ENCODE peak calls at places on chromosome 1, in nine cellular contexts. One of them, this sample, is unnamed.

GRCh38 chr1:172515927-172516326 is 17.0 kb upstream of the SUCO start:
- DNase-seq in nephron progenitor cell: no peak
- DNase-seq in A549: no peak
- DNase-seq in tibial artery: no peak
- DNase-seq in GM20000: no peak
- DNase-seq in left ventricle myocardium inferior: no peak
- DNase-seq in foreskin fibroblast: no peak
- DNase-seq in endothelial cell: no peak
- DNase-seq in BJ: no peak
- DNase-seq in this sample: no peak

GRCh38 chr1:229694053-229694693 is 68.1 kb downstream of the URB2 start:
- DNase-seq in left ventricle myocardium inferior: peak
- DNase-seq in nephron progenitor cell: peak
- DNase-seq in foreskin fibroblast: peak
- DNase-seq in BJ: peak
- DNase-seq in tibial artery: peak
- DNase-seq in endothelial cell: peak
- DNase-seq in GM20000: no peak
- DNase-seq in A549: no peak
- DNase-seq in this sample: no peak

GRCh38 chr1:19737413-19737812 is 62.3 kb downstream of the TMCO4 start:
- DNase-seq in foreskin fibroblast: peak
- DNase-seq in tibial artery: no peak
- DNase-seq in left ventricle myocardium inferior: no peak
- DNase-seq in A549: no peak
- DNase-seq in GM20000: no peak
- DNase-seq in endothelial cell: no peak
- DNase-seq in nephron progenitor cell: no peak
- DNase-seq in BJ: no peak
- DNase-seq in this sample: no peak

GRCh38 chr1:202576816-202577215 is 133.4 kb downstream of the SYT2 start:
- DNase-seq in endothelial cell: no peak
- DNase-seq in foreskin fibroblast: peak
- DNase-seq in left ventricle myocardium inferior: no peak
- DNase-seq in A549: no peak
- DNase-seq in GM20000: no peak
- DNase-seq in tibial artery: no peak
- DNase-seq in nephron progenitor cell: no peak
- DNase-seq in BJ: peak
- DNase-seq in this sample: no peak

GRCh38 chr1:10888791-10889627 is 92.6 kb upstream of the CASZ1 start:
- DNase-seq in left ventricle myocardium inferior: no peak
- DNase-seq in A549: no peak
- DNase-seq in nephron progenitor cell: peak
- DNase-seq in BJ: no peak
- DNase-seq in foreskin fibroblast: no peak
- DNase-seq in endothelial cell: no peak
- DNase-seq in GM20000: no peak
- DNase-seq in tibial artery: no peak
- DNase-seq in this sample: no peak

GRCh38 chr1:184061396-184062003 is 10.0 kb downstream of the TSEN15 start:
- DNase-seq in A549: no peak
- DNase-seq in endothelial cell: no peak
- DNase-seq in foreskin fibroblast: peak
- DNase-seq in BJ: no peak
- DNase-seq in nephron progenitor cell: no peak
- DNase-seq in left ventricle myocardium inferior: no peak
- DNase-seq in tibial artery: no peak
- DNase-seq in GM20000: no peak
- DNase-seq in this sample: no peak

GRCh38 chr1:232900818-232901217 is 49.6 kb upstream of the NTPCR start:
- DNase-seq in left ventricle myocardium inferior: no peak
- DNase-seq in BJ: no peak
- DNase-seq in GM20000: no peak
- DNase-seq in foreskin fibroblast: no peak
- DNase-seq in endothelial cell: no peak
- DNase-seq in tibial artery: no peak
- DNase-seq in nephron progenitor cell: no peak
- DNase-seq in A549: no peak
- DNase-seq in this sample: no peak

GRCh38 chr1:77829851-77830250 is 50.4 kb downstream of the MIGA1 start:
- DNase-seq in nephron progenitor cell: no peak
- DNase-seq in left ventricle myocardium inferior: no peak
- DNase-seq in foreskin fibroblast: no peak
- DNase-seq in A549: no peak
- DNase-seq in GM20000: no peak
- DNase-seq in BJ: no peak
- DNase-seq in tibial artery: no peak
- DNase-seq in endothelial cell: no peak
- DNase-seq in this sample: no peak

GRCh38 chr1:17540255-17541001 is 930 bp downstream of the ARHGEF10L start:
- DNase-seq in endothelial cell: peak
- DNase-seq in A549: no peak
- DNase-seq in nephron progenitor cell: peak
- DNase-seq in left ventricle myocardium inferior: peak
- DNase-seq in foreskin fibroblast: peak
- DNase-seq in BJ: no peak
- DNase-seq in tibial artery: peak
- DNase-seq in GM20000: no peak
- DNase-seq in this sample: peak

GRCh38 chr1:61098906-61099437 is 16.6 kb downstream of the NFIA start:
- DNase-seq in GM20000: no peak
- DNase-seq in A549: no peak
- DNase-seq in left ventricle myocardium inferior: no peak
- DNase-seq in endothelial cell: no peak
- DNase-seq in nephron progenitor cell: no peak
- DNase-seq in BJ: no peak
- DNase-seq in tibial artery: no peak
- DNase-seq in foreskin fibroblast: no peak
- DNase-seq in this sample: no peak

DNA sequence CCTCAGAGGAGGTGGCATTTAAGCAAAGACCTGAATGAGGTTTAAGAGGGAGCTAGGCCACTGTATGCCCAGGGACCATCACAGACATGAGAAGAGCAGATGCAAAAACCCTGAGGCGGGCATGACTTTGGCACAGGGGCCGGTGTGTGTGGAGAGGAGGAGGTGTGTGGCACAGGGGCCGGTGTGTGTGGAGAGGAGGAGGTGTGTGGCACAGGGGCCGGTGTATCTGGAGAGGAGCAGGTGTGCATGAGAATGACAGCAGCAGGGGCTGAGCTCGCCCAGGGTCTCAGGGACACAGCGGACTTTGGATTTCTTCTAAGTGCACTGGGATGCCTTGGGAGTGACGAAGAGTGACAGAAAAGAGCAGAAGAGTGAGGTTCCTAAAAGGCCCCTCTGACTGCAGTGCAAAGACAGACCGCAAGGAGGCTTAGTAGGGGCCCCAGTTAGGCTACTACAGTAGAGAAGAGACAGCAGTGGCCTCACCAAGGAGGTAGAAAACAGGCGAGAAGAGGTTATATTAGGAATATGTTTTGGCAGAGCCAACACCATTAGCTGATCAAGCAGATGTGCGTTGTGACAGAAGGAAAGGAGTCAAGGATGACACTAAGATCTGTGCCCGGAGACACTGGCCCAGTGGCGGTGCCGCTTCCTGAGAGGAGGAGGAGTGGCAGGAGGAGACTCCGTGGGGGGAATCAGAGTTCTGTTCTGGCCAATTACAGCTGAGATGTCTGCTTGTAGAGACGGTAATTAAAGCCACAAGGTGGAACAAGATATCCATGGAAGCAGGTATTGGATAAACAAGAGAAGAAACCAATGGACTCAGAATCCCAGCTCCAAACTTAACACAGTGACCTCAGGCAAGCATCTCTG is 18.4 kb downstream of the ZBTB17 start:
- DNase-seq in GM20000: no peak
- DNase-seq in BJ: no peak
- DNase-seq in A549: no peak
- DNase-seq in foreskin fibroblast: no peak
- DNase-seq in tibial artery: no peak
- DNase-seq in endothelial cell: peak
- DNase-seq in nephron progenitor cell: peak
- DNase-seq in left ventricle myocardium inferior: no peak
- DNase-seq in this sample: peak
- TF ChIP-seq CTCF in GM20000: no peak
- TF ChIP-seq CTCF in BJ: peak
- TF ChIP-seq CTCF in A549: peak
- TF ChIP-seq CTCF in foreskin fibroblast: peak
- TF ChIP-seq CTCF in tibial artery: no peak
- TF ChIP-seq CTCF in endothelial cell: peak
- TF ChIP-seq CTCF in nephron progenitor cell: peak
- TF ChIP-seq CTCF in left ventricle myocardium inferior: peak
- TF ChIP-seq CTCF in this sample: peak

DNA sequence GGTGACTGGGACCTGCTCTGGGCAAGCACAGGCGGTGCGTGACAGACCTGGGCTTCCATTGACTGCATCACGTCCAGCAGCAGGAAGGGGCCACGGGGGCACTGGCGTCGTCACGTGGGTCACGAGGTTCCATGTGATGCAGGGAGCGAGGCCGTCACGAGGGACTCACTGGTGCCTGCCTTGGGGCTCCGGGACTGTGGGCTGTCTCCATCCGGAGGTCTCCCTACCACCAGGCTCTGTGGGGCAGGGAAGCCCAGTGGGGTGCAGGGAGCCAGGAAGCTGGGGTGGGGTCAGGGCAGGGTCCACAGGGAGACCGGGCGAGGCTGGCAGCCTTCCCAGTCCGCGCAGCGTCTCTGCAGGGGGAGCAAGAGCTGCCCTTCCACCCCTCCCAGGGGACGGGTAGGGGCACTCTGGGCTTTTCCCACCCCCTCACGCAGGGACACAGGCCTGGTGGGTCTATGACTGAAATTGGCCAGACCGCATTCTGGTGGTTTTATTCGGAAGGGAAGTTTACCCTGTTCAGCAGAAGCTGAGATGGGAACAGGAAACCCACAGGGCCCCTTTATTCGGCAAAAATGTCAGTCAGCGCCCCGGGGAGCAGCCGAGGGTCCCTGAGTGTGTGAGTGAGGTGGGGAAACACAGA is 416 bp upstream of the TNFRSF14 start:
- DNase-seq in left ventricle myocardium inferior: peak
- DNase-seq in nephron progenitor cell: no peak
- DNase-seq in tibial artery: peak
- DNase-seq in BJ: no peak
- DNase-seq in GM20000: peak
- DNase-seq in endothelial cell: no peak
- DNase-seq in A549: no peak
- DNase-seq in foreskin fibroblast: peak
- DNase-seq in this sample: no peak
- TF ChIP-seq CTCF in left ventricle myocardium inferior: no peak
- TF ChIP-seq CTCF in nephron progenitor cell: no peak
- TF ChIP-seq CTCF in tibial artery: no peak
- TF ChIP-seq CTCF in BJ: no peak
- TF ChIP-seq CTCF in GM20000: no peak
- TF ChIP-seq CTCF in endothelial cell: no peak
- TF ChIP-seq CTCF in A549: no peak
- TF ChIP-seq CTCF in foreskin fibroblast: no peak
- TF ChIP-seq CTCF in this sample: no peak

GRCh38 chr1:243345205-243345604 is 89.4 kb downstream of the SDCCAG8 start:
- DNase-seq in foreskin fibroblast: no peak
- DNase-seq in endothelial cell: no peak
- DNase-seq in GM20000: no peak
- DNase-seq in A549: no peak
- DNase-seq in BJ: no peak
- DNase-seq in left ventricle myocardium inferior: no peak
- DNase-seq in tibial artery: no peak
- DNase-seq in nephron progenitor cell: no peak
- DNase-seq in this sample: no peak
- TF ChIP-seq CTCF in foreskin fibroblast: peak
- TF ChIP-seq CTCF in endothelial cell: no peak
- TF ChIP-seq CTCF in GM20000: no peak
- TF ChIP-seq CTCF in A549: peak
- TF ChIP-seq CTCF in BJ: no peak
- TF ChIP-seq CTCF in left ventricle myocardium inferior: no peak
- TF ChIP-seq CTCF in tibial artery: no peak
- TF ChIP-seq CTCF in nephron progenitor cell: no peak
- TF ChIP-seq CTCF in this sample: peak

DNA sequence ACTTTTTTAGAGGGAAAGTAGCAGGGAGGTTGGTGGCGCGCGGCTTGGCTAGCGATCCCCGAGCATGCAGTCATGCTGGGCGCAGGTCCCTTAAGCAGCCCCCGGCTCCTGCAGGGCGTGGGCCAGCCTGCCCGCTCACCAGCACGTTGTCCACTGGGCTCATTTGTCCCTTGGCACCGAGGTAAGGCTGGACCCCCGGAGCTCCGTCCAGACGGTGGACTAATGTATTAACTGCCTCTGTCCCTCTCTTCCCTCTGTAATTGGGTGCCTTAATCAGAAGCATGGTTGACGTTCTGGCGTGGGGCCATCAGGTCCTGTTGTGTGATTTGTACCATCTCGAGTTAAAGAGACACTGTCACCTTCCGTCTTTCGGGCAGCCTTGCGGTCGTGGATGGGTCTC is 17.7 kb downstream of the TMEM201 start:
- DNase-seq in BJ: no peak
- DNase-seq in foreskin fibroblast: no peak
- DNase-seq in nephron progenitor cell: no peak
- DNase-seq in GM20000: no peak
- DNase-seq in A549: no peak
- DNase-seq in endothelial cell: no peak
- DNase-seq in left ventricle myocardium inferior: no peak
- DNase-seq in tibial artery: no peak
- DNase-seq in this sample: no peak
- TF ChIP-seq CTCF in BJ: no peak
- TF ChIP-seq CTCF in foreskin fibroblast: no peak
- TF ChIP-seq CTCF in nephron progenitor cell: no peak
- TF ChIP-seq CTCF in GM20000: no peak
- TF ChIP-seq CTCF in A549: no peak
- TF ChIP-seq CTCF in endothelial cell: no peak
- TF ChIP-seq CTCF in left ventricle myocardium inferior: no peak
- TF ChIP-seq CTCF in tibial artery: no peak
- TF ChIP-seq CTCF in this sample: no peak

GRCh38 chr1:155776414-155776813 is 80.6 kb downstream of the GON4L start:
- DNase-seq in tibial artery: no peak
- DNase-seq in GM20000: no peak
- DNase-seq in left ventricle myocardium inferior: no peak
- DNase-seq in A549: no peak
- DNase-seq in nephron progenitor cell: no peak
- DNase-seq in foreskin fibroblast: peak
- DNase-seq in BJ: no peak
- DNase-seq in endothelial cell: no peak
- DNase-seq in this sample: no peak
- TF ChIP-seq CTCF in tibial artery: no peak
- TF ChIP-seq CTCF in GM20000: no peak
- TF ChIP-seq CTCF in left ventricle myocardium inferior: no peak
- TF ChIP-seq CTCF in A549: no peak
- TF ChIP-seq CTCF in nephron progenitor cell: no peak
- TF ChIP-seq CTCF in foreskin fibroblast: no peak
- TF ChIP-seq CTCF in BJ: no peak
- TF ChIP-seq CTCF in endothelial cell: no peak
- TF ChIP-seq CTCF in this sample: no peak

GRCh38 chr1:53592521-53592982 is 133.4 kb downstream of the DMRTB1 start:
- DNase-seq in BJ: no peak
- DNase-seq in GM20000: no peak
- DNase-seq in nephron progenitor cell: no peak
- DNase-seq in left ventricle myocardium inferior: no peak
- DNase-seq in tibial artery: peak
- DNase-seq in foreskin fibroblast: peak
- DNase-seq in A549: no peak
- DNase-seq in endothelial cell: no peak
- DNase-seq in this sample: no peak
- TF ChIP-seq CTCF in BJ: no peak
- TF ChIP-seq CTCF in GM20000: no peak
- TF ChIP-seq CTCF in nephron progenitor cell: no peak
- TF ChIP-seq CTCF in left ventricle myocardium inferior: no peak
- TF ChIP-seq CTCF in tibial artery: no peak
- TF ChIP-seq CTCF in foreskin fibroblast: no peak
- TF ChIP-seq CTCF in A549: no peak
- TF ChIP-seq CTCF in endothelial cell: no peak
- TF ChIP-seq CTCF in this sample: no peak